ENCODE peak calls at places on chromosome X, in four cellular contexts. L is globus pallidus; R is activated CD4-positive, alpha-beta T cell treated with anti-CD3 and anti-CD28 coated beads, Interleukin-2, amount 50 U/mL, for 1 hour; C is EL. P is an unnamed sample.
A peak's percentile ranks its signal among the peaks of the same experiment; 100 is the strongest.

GRCh38 chrX:148133099-148133725 is 152.1 kb downstream of the FMR1NB start:
- DNase-seq in L (peak; percentile 18), R (no peak), C (no peak), P (no peak)

GRCh38 chrX:29299689-29300088 is 712.4 kb downstream of the IL1RAPL1 start:
- DNase-seq in L (no peak), R (no peak), C (no peak), P (no peak)

GRCh38 chrX:53318766-53319353 is 37.5 kb upstream of the IQSEC2 start:
- DNase-seq in L (no peak), R (no peak), C (no peak), P (no peak)

GRCh38 chrX:49155243-49155899 is 7.2 kb upstream of the MAGIX start:
- DNase-seq in L (peak; percentile 31), R (no peak), C (peak; percentile 71), P (no peak)

GRCh38 chrX:50075630-50076349 is 125.0 kb downstream of the AKAP4 start:
- DNase-seq in L (peak; percentile 7), R (no peak), C (no peak), P (no peak)

GRCh38 chrX:15877380-15877779 is 22.8 kb upstream of the AP1S2 start:
- DNase-seq in L (no peak), R (no peak), C (peak; percentile 27), P (no peak)

GRCh38 chrX:16239211-16239610 is 71.9 kb downstream of the MAGEB17 start:
- DNase-seq in L (no peak), R (no peak), C (peak; percentile 80), P (no peak)

GRCh38 chrX:108640817-108641216 is 95.5 kb downstream of the IRS4 start:
- DNase-seq in L (no peak), R (no peak), C (no peak), P (no peak)

GRCh38 chrX:14591976-14592375 is 62.6 kb downstream of the GLRA2 start:
- DNase-seq in L (no peak), R (no peak), C (peak; percentile 25), P (no peak)

GRCh38 chrX:22534643-22535042 is 261.9 kb downstream of the CBLL2 start:
- DNase-seq in L (no peak), R (no peak), C (peak; percentile 85), P (no peak)

GRCh38 chrX:43564953-43565352 is 91.1 kb upstream of the MAOA start:
- DNase-seq in L (no peak), R (no peak), C (no peak), P (no peak)